ENCODE peak calls at places on chromosomes 5 and 9, in five cellular contexts. One of them, this sample, is unnamed. For H3K4me1, the result is how much of the 10 kb centered on the place peaks cover.

GRCh38 chr5:168011096-168011495 is 280.3 kb upstream of the WWC1 start:
- DNase-seq in OCI-LY7: no peak
- DNase-seq in neural progenitor cell: no peak
- DNase-seq in endodermal cell: no peak
- DNase-seq in transverse colon: no peak
- DNase-seq in this sample: no peak

GRCh38 chr5:178306430-178307225 is 74.0 kb upstream of the PHYKPL start:
- DNase-seq in OCI-LY7: no peak
- DNase-seq in endodermal cell: peak
- DNase-seq in neural progenitor cell: no peak
- DNase-seq in transverse colon: no peak
- DNase-seq in this sample: peak

GRCh38 chr5:84816746-84817547 is 432.3 kb upstream of the EDIL3 start:
- DNase-seq in transverse colon: no peak
- DNase-seq in neural progenitor cell: no peak
- DNase-seq in OCI-LY7: no peak
- DNase-seq in endodermal cell: no peak
- DNase-seq in this sample: no peak

GRCh38 chr9:37943329-37944265 is 39.7 kb upstream of the SLC25A51 start:
- DNase-seq in transverse colon: no peak
- DNase-seq in OCI-LY7: no peak
- DNase-seq in neural progenitor cell: no peak
- DNase-seq in endodermal cell: no peak
- DNase-seq in this sample: no peak

GRCh38 chr5:167769846-167770420 is 521.5 kb upstream of the WWC1 start:
- DNase-seq in neural progenitor cell: no peak
- DNase-seq in endodermal cell: no peak
- DNase-seq in OCI-LY7: no peak
- DNase-seq in transverse colon: no peak
- DNase-seq in this sample: no peak

GRCh38 chr9:81538929-81539716 is 150.2 kb downstream of the TLE1 start:
- DNase-seq in neural progenitor cell: no peak
- DNase-seq in transverse colon: no peak
- DNase-seq in endodermal cell: no peak
- DNase-seq in OCI-LY7: no peak
- DNase-seq in this sample: no peak

GRCh38 chr9:79377315-79377855 is 194.4 kb upstream of the TLE4 start:
- DNase-seq in OCI-LY7: no peak
- DNase-seq in neural progenitor cell: no peak
- DNase-seq in endodermal cell: no peak
- DNase-seq in transverse colon: no peak
- DNase-seq in this sample: no peak

GRCh38 chr9:68983008-68983411 is 30.9 kb downstream of the PRKACG start:
- DNase-seq in OCI-LY7: no peak
- DNase-seq in transverse colon: no peak
- DNase-seq in neural progenitor cell: no peak
- DNase-seq in endodermal cell: no peak
- DNase-seq in this sample: no peak

GRCh38 chr9:126376311-126376902 is 49.8 kb downstream of the MVB12B start:
- DNase-seq in endodermal cell: peak
- DNase-seq in neural progenitor cell: peak
- DNase-seq in OCI-LY7: no peak
- DNase-seq in transverse colon: peak
- DNase-seq in this sample: no peak

GRCh38 chr9:16396389-16396788 is 474.1 kb downstream of the BNC2 start:
- DNase-seq in neural progenitor cell: no peak
- DNase-seq in OCI-LY7: no peak
- DNase-seq in transverse colon: no peak
- DNase-seq in endodermal cell: no peak
- DNase-seq in this sample: no peak

GRCh38 chr5:158858011-158858410 is 241.7 kb downstream of the EBF1 start:
- DNase-seq in OCI-LY7: no peak
- DNase-seq in neural progenitor cell: no peak
- DNase-seq in transverse colon: no peak
- DNase-seq in endodermal cell: no peak
- DNase-seq in this sample: no peak

GRCh38 chr5:139733698-139734491 is 61.7 kb upstream of the PSD2 start:
- DNase-seq in OCI-LY7: no peak
- DNase-seq in transverse colon: peak
- DNase-seq in endodermal cell: no peak
- DNase-seq in neural progenitor cell: peak
- DNase-seq in this sample: no peak

GRCh38 chr5:178202541-178202940 is 1.8 kb upstream of the HNRNPAB start:
- DNase-seq in OCI-LY7: no peak
- DNase-seq in endodermal cell: peak
- DNase-seq in transverse colon: no peak
- DNase-seq in neural progenitor cell: no peak
- DNase-seq in this sample: no peak

GRCh38 chr5:177531209-177531940 is 14.6 kb upstream of the DDX41 start:
- DNase-seq in endodermal cell: no peak
- DNase-seq in OCI-LY7: no peak
- DNase-seq in neural progenitor cell: no peak
- DNase-seq in transverse colon: no peak
- DNase-seq in this sample: no peak

GRCh38 chr5:137630972-137631370 is 104.9 kb downstream of the KLHL3 start:
- DNase-seq in transverse colon: no peak
- DNase-seq in endodermal cell: no peak
- DNase-seq in neural progenitor cell: peak
- DNase-seq in OCI-LY7: no peak
- DNase-seq in this sample: no peak

DNA sequence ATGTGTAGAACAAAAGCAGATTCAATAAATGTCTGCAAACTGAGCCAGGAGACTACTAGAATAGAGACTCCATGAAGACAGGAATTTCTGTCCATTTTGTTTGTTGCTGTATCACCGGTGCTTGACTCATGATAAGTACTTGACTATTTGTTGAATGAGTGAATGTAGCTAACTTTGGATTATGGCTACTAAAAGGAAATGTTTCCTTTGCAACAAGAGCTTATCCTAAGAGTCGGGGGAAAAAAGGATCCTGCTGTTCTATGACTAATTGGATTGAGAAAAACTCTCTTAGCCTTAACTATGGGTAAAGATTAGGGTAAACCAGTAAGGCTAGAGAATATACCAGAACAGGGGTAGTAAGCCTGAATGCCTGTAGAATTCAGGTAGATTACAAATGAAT is 3.5 kb downstream of the PAIP1 start:
- DNase-seq in neural progenitor cell: peak
- DNase-seq in OCI-LY7: no peak
- DNase-seq in endodermal cell: no peak
- DNase-seq in transverse colon: no peak
- DNase-seq in this sample: no peak
- H3K4me1 ChIP-seq in neural progenitor cell: under half
- H3K4me1 ChIP-seq in OCI-LY7: under half
- H3K4me1 ChIP-seq in endodermal cell: under half
- H3K4me1 ChIP-seq in transverse colon: under half
- H3K4me1 ChIP-seq in this sample: under half

GRCh38 chr5:127812570-127812969 is 109.4 kb downstream of the CCDC192 start:
- DNase-seq in neural progenitor cell: no peak
- DNase-seq in OCI-LY7: no peak
- DNase-seq in endodermal cell: no peak
- DNase-seq in transverse colon: no peak
- DNase-seq in this sample: no peak
- TF ChIP-seq CTCF in neural progenitor cell: no peak
- TF ChIP-seq CTCF in OCI-LY7: no peak
- TF ChIP-seq CTCF in endodermal cell: no peak
- TF ChIP-seq CTCF in transverse colon: no peak
- TF ChIP-seq CTCF in this sample: no peak

DNA sequence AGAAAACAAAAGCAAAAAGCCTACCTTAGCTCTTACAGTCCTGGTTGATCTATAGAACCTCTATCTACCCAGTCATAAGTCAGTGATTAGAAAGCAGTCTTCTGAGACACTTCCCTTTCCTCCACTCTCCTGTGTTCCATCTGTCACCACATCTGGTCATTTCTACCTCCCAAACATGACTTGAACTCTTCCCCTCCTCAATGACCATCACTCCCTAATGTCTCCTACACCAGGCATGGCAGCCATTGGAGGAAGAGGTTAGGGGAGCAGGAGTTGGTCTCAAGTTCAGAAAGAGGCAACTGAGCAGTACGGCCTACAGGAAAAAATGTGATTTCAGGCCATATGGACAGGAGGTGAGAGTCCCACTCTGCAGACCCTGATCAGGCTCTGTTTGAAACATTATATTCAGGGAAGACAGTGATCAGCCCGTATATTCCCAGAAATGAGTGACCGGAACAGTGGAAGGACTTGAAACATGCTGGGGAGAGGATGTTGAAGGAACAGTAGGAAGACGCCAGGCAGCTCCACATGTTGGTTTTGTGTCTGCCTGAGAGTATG is 12.0 kb downstream of the ABLIM3 start:
- DNase-seq in neural progenitor cell: no peak
- DNase-seq in endodermal cell: no peak
- DNase-seq in transverse colon: no peak
- DNase-seq in OCI-LY7: no peak
- DNase-seq in this sample: no peak
- H3K4me1 ChIP-seq in neural progenitor cell: under half
- H3K4me1 ChIP-seq in endodermal cell: under half
- H3K4me1 ChIP-seq in transverse colon: under half
- H3K4me1 ChIP-seq in OCI-LY7: under half
- H3K4me1 ChIP-seq in this sample: under half

GRCh38 chr5:141269195-141269594 is 24.0 kb downstream of the PCDHB15 start:
- DNase-seq in endodermal cell: no peak
- DNase-seq in OCI-LY7: no peak
- DNase-seq in transverse colon: no peak
- DNase-seq in neural progenitor cell: no peak
- DNase-seq in this sample: no peak

GRCh38 chr5:141272906-141273305 is 27.7 kb downstream of the PCDHB15 start:
- DNase-seq in OCI-LY7: peak
- DNase-seq in transverse colon: no peak
- DNase-seq in neural progenitor cell: no peak
- DNase-seq in endodermal cell: peak
- DNase-seq in this sample: no peak
- TF ChIP-seq CTCF in OCI-LY7: peak
- TF ChIP-seq CTCF in transverse colon: no peak
- TF ChIP-seq CTCF in neural progenitor cell: peak
- TF ChIP-seq CTCF in endodermal cell: peak
- TF ChIP-seq CTCF in this sample: no peak

GRCh38 chr5:38598296-38598993 is 42.0 kb upstream of the LIFR start:
- DNase-seq in endodermal cell: no peak
- DNase-seq in OCI-LY7: no peak
- DNase-seq in transverse colon: no peak
- DNase-seq in neural progenitor cell: no peak
- DNase-seq in this sample: no peak

GRCh38 chr5:38598994-38599611 is 42.7 kb upstream of the LIFR start:
- DNase-seq in endodermal cell: no peak
- DNase-seq in neural progenitor cell: no peak
- DNase-seq in transverse colon: no peak
- DNase-seq in OCI-LY7: no peak
- DNase-seq in this sample: no peak

GRCh38 chr5:38601843-38602424 is 45.5 kb upstream of the LIFR start:
- DNase-seq in OCI-LY7: no peak
- DNase-seq in neural progenitor cell: no peak
- DNase-seq in transverse colon: no peak
- DNase-seq in endodermal cell: no peak
- DNase-seq in this sample: no peak

GRCh38 chr5:38601133-38601842 is 44.8 kb upstream of the LIFR start:
- DNase-seq in neural progenitor cell: no peak
- DNase-seq in transverse colon: no peak
- DNase-seq in endodermal cell: no peak
- DNase-seq in OCI-LY7: no peak
- DNase-seq in this sample: peak

DNA sequence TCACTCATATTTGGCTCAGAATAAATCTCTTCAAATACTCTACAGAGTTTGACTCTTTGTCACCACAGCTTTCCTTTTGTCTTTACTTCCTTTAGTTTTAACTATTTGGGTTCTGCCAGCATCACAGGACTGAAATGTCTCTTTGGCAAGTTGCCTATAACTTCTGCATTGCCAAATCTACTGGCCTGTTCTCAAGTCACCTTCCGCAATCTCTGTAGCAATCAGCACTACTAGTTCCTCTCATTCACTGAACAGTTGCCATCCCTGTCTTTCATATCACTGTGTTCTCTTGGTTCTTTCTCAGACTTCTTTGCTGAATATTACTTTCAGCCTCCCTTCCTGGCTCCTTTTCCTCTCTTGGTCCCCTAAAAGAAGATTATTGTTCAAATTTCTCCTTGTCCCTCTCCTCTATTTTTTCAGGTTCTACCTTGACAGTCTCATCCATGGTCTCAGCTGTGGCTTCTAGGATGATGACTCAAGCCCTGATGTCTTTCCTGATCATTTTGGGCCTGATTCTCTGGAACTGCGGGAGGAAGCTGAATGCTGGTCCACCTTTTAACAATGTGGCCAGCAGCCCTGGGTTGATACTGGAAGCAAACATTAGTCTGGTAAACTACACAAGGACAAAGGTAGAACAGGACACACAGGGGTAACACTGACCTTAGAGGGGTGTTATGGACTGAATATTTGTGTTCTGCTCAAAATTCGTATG is 44.0 kb upstream of the LIFR start:
- DNase-seq in transverse colon: no peak
- DNase-seq in OCI-LY7: no peak
- DNase-seq in neural progenitor cell: no peak
- DNase-seq in endodermal cell: no peak
- DNase-seq in this sample: no peak
- H3K4me1 ChIP-seq in transverse colon: under half
- H3K4me1 ChIP-seq in OCI-LY7: under half
- H3K4me1 ChIP-seq in neural progenitor cell: under half
- H3K4me1 ChIP-seq in endodermal cell: under half
- H3K4me1 ChIP-seq in this sample: under half

GRCh38 chr5:27682600-27682999 is 644.2 kb upstream of the CDH9 start:
- DNase-seq in neural progenitor cell: peak
- DNase-seq in endodermal cell: peak
- DNase-seq in transverse colon: no peak
- DNase-seq in OCI-LY7: no peak
- DNase-seq in this sample: no peak
- TF ChIP-seq CTCF in neural progenitor cell: peak
- TF ChIP-seq CTCF in endodermal cell: peak
- TF ChIP-seq CTCF in transverse colon: no peak
- TF ChIP-seq CTCF in OCI-LY7: peak
- TF ChIP-seq CTCF in this sample: no peak